ENCODE peak calls at places on chromosome 13, in ten cellular contexts. One of them, this sample, is unnamed. For H3K4me1, the result is how much of the 10 kb centered on the place peaks cover.

GRCh38 chr13:37369618-37370017 is 228.9 kb downstream of the POSTN start:
- DNase-seq in tibial artery: no peak
- DNase-seq in GM23338: no peak
- DNase-seq in esophagus muscularis mucosa: no peak
- DNase-seq in body of pancreas: no peak
- DNase-seq in aorta: no peak
- DNase-seq in fibroblast of lung: peak
- DNase-seq in GM23248: peak
- DNase-seq in A549: no peak
- DNase-seq in H1: no peak
- DNase-seq in this sample: no peak

GRCh38 chr13:107210216-107211010 is 642.5 kb upstream of the ARGLU1 start:
- DNase-seq in tibial artery: no peak
- DNase-seq in GM23338: no peak
- DNase-seq in esophagus muscularis mucosa: no peak
- DNase-seq in body of pancreas: no peak
- DNase-seq in aorta: no peak
- DNase-seq in fibroblast of lung: peak
- DNase-seq in GM23248: peak
- DNase-seq in A549: no peak
- DNase-seq in H1: no peak
- DNase-seq in this sample: peak

GRCh38 chr13:75507027-75508001 is 25.3 kb upstream of the TBC1D4 start:
- DNase-seq in tibial artery: no peak
- DNase-seq in GM23338: no peak
- DNase-seq in esophagus muscularis mucosa: no peak
- DNase-seq in body of pancreas: no peak
- DNase-seq in aorta: peak
- DNase-seq in fibroblast of lung: no peak
- DNase-seq in GM23248: no peak
- DNase-seq in A549: no peak
- DNase-seq in H1: no peak
- DNase-seq in this sample: peak

GRCh38 chr13:42906257-42906656 is 85.8 kb downstream of the EPSTI1 start:
- DNase-seq in tibial artery: no peak
- DNase-seq in GM23338: no peak
- DNase-seq in esophagus muscularis mucosa: no peak
- DNase-seq in body of pancreas: no peak
- DNase-seq in aorta: no peak
- DNase-seq in fibroblast of lung: no peak
- DNase-seq in GM23248: no peak
- DNase-seq in A549: no peak
- DNase-seq in H1: no peak
- DNase-seq in this sample: no peak

GRCh38 chr13:75468098-75468497 is 13.9 kb downstream of the TBC1D4 start:
- DNase-seq in tibial artery: no peak
- DNase-seq in GM23338: no peak
- DNase-seq in esophagus muscularis mucosa: no peak
- DNase-seq in body of pancreas: no peak
- DNase-seq in aorta: no peak
- DNase-seq in fibroblast of lung: peak
- DNase-seq in GM23248: peak
- DNase-seq in A549: no peak
- DNase-seq in H1: no peak
- DNase-seq in this sample: no peak

GRCh38 chr13:28313579-28313978 is 175.2 kb downstream of the PAN3 start:
- DNase-seq in tibial artery: no peak
- DNase-seq in GM23338: peak
- DNase-seq in esophagus muscularis mucosa: no peak
- DNase-seq in body of pancreas: no peak
- DNase-seq in aorta: no peak
- DNase-seq in fibroblast of lung: peak
- DNase-seq in GM23248: peak
- DNase-seq in A549: no peak
- DNase-seq in H1: no peak
- DNase-seq in this sample: no peak

GRCh38 chr13:84951128-84951527 is 848.1 kb downstream of the SLITRK6 start:
- DNase-seq in tibial artery: no peak
- DNase-seq in GM23338: no peak
- DNase-seq in esophagus muscularis mucosa: no peak
- DNase-seq in body of pancreas: no peak
- DNase-seq in aorta: no peak
- DNase-seq in fibroblast of lung: no peak
- DNase-seq in GM23248: no peak
- DNase-seq in A549: no peak
- DNase-seq in H1: no peak
- DNase-seq in this sample: no peak

GRCh38 chr13:58573742-58574141 is 942.2 kb downstream of the PCDH17 start:
- DNase-seq in tibial artery: no peak
- DNase-seq in GM23338: no peak
- DNase-seq in esophagus muscularis mucosa: no peak
- DNase-seq in body of pancreas: no peak
- DNase-seq in aorta: no peak
- DNase-seq in fibroblast of lung: no peak
- DNase-seq in GM23248: no peak
- DNase-seq in A549: no peak
- DNase-seq in H1: no peak
- DNase-seq in this sample: no peak

GRCh38 chr13:38348890-38349289 is 761 bp upstream of the UFM1 start:
- DNase-seq in tibial artery: no peak
- DNase-seq in GM23338: no peak
- DNase-seq in esophagus muscularis mucosa: no peak
- DNase-seq in body of pancreas: no peak
- DNase-seq in aorta: no peak
- DNase-seq in fibroblast of lung: peak
- DNase-seq in GM23248: peak
- DNase-seq in A549: no peak
- DNase-seq in H1: no peak
- DNase-seq in this sample: no peak

GRCh38 chr13:25733061-25733491 is 318.7 kb downstream of the SHISA2 start:
- DNase-seq in tibial artery: no peak
- DNase-seq in GM23338: no peak
- DNase-seq in esophagus muscularis mucosa: peak
- DNase-seq in body of pancreas: no peak
- DNase-seq in aorta: no peak
- DNase-seq in fibroblast of lung: peak
- DNase-seq in GM23248: no peak
- DNase-seq in A549: no peak
- DNase-seq in H1: no peak
- DNase-seq in this sample: no peak

GRCh38 chr13:96284971-96285370 is 195.1 kb downstream of the HS6ST3 start:
- DNase-seq in tibial artery: no peak
- DNase-seq in GM23338: no peak
- DNase-seq in esophagus muscularis mucosa: no peak
- DNase-seq in body of pancreas: no peak
- DNase-seq in aorta: no peak
- DNase-seq in fibroblast of lung: no peak
- DNase-seq in GM23248: no peak
- DNase-seq in A549: no peak
- DNase-seq in H1: no peak
- DNase-seq in this sample: no peak

GRCh38 chr13:112113851-112114250 is 46.9 kb downstream of the SOX1 start:
- DNase-seq in tibial artery: peak
- DNase-seq in GM23338: no peak
- DNase-seq in esophagus muscularis mucosa: no peak
- DNase-seq in body of pancreas: no peak
- DNase-seq in aorta: no peak
- DNase-seq in fibroblast of lung: no peak
- DNase-seq in GM23248: no peak
- DNase-seq in A549: no peak
- DNase-seq in H1: no peak
- DNase-seq in this sample: no peak

GRCh38 chr13:104015646-104016396 is 949.6 kb upstream of the SLC10A2 start:
- DNase-seq in tibial artery: no peak
- DNase-seq in GM23338: no peak
- DNase-seq in esophagus muscularis mucosa: no peak
- DNase-seq in body of pancreas: no peak
- DNase-seq in aorta: no peak
- DNase-seq in fibroblast of lung: peak
- DNase-seq in GM23248: no peak
- DNase-seq in A549: no peak
- DNase-seq in H1: no peak
- DNase-seq in this sample: no peak

GRCh38 chr13:40235160-40235796 is 431.2 kb downstream of the FOXO1 start:
- DNase-seq in tibial artery: no peak
- DNase-seq in GM23338: no peak
- DNase-seq in esophagus muscularis mucosa: no peak
- DNase-seq in body of pancreas: no peak
- DNase-seq in aorta: no peak
- DNase-seq in fibroblast of lung: no peak
- DNase-seq in GM23248: peak
- DNase-seq in A549: no peak
- DNase-seq in H1: no peak
- DNase-seq in this sample: peak
- H3K27ac ChIP-seq in tibial artery: peak
- H3K27ac ChIP-seq in GM23338: no peak
- H3K27ac ChIP-seq in esophagus muscularis mucosa: peak
- H3K27ac ChIP-seq in body of pancreas: no peak
- H3K27ac ChIP-seq in aorta: peak
- H3K27ac ChIP-seq in fibroblast of lung: no peak
- H3K27ac ChIP-seq in GM23248: no peak
- H3K27ac ChIP-seq in A549: no peak
- H3K27ac ChIP-seq in H1: no peak
- H3K27ac ChIP-seq in this sample: peak

DNA sequence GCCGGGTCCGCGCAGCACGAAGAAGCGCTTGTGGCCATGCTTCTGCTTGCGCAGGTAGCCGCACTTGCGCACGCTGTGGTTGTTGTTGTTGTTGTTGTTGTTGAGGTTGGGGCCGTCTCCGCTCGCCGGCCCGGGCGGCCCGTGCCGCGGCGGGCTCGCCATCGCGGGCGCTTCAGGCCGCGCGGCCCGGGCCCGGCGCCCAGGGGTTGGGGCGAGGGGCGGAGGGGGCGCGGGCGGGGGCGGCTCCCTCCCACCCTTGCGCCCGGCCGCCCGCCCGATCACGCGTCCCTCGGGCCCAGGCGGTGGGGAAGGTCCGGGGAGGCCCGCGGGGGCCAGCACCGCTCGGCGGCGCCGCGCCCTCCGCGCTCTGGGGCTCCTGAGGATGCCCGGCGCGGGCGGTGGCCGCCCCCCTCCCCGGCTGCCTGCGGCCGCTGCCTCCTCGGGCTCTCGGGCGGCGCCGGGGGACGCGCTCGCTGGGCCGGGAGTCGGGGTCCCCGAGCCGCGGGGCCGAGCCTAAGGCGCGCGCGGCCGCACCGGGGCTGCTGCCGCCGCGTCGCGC is 412 bp downstream of the IRS2 start:
- DNase-seq in tibial artery: no peak
- DNase-seq in GM23338: peak
- DNase-seq in esophagus muscularis mucosa: no peak
- DNase-seq in body of pancreas: peak
- DNase-seq in aorta: no peak
- DNase-seq in fibroblast of lung: no peak
- DNase-seq in GM23248: peak
- DNase-seq in A549: no peak
- DNase-seq in H1: no peak
- DNase-seq in this sample: no peak
- H3K4me3 ChIP-seq in tibial artery: peak
- H3K4me3 ChIP-seq in GM23338: peak
- H3K4me3 ChIP-seq in esophagus muscularis mucosa: peak
- H3K4me3 ChIP-seq in body of pancreas: peak
- H3K4me3 ChIP-seq in aorta: peak
- H3K4me3 ChIP-seq in fibroblast of lung: peak
- H3K4me3 ChIP-seq in GM23248: peak
- H3K4me3 ChIP-seq in A549: peak
- H3K4me3 ChIP-seq in H1: peak
- H3K4me3 ChIP-seq in this sample: peak

DNA sequence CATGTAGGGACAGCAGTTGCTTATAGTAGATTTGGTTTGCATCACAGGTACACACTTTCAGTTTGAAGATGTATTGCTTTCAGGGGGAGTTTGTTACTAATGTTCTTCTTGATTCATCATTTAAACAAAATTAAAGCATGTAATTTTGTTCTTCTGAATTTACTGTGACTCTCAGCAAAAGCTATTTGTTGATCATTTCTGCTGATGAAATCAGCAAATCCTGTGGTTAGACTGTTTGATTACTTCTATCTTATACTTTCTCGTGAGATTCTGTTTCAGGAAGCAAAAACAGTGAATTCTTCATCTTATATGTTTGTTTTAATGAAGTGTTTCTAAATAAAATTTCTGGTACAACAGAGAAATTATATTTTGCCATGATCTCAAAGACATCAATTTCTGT is 497.6 kb downstream of the GPC6 start:
- DNase-seq in tibial artery: no peak
- DNase-seq in GM23338: no peak
- DNase-seq in esophagus muscularis mucosa: no peak
- DNase-seq in body of pancreas: no peak
- DNase-seq in aorta: no peak
- DNase-seq in fibroblast of lung: no peak
- DNase-seq in GM23248: no peak
- DNase-seq in A549: no peak
- DNase-seq in H1: no peak
- DNase-seq in this sample: no peak
- H3K4me1 ChIP-seq in tibial artery: under half
- H3K4me1 ChIP-seq in GM23338: under half
- H3K4me1 ChIP-seq in esophagus muscularis mucosa: under half
- H3K4me1 ChIP-seq in body of pancreas: under half
- H3K4me1 ChIP-seq in aorta: under half
- H3K4me1 ChIP-seq in fibroblast of lung: under half
- H3K4me1 ChIP-seq in GM23248: under half
- H3K4me1 ChIP-seq in A549: under half
- H3K4me1 ChIP-seq in H1: under half
- H3K4me1 ChIP-seq in this sample: under half

GRCh38 chr13:95123726-95124125 is 177.5 kb downstream of the ABCC4 start:
- DNase-seq in tibial artery: no peak
- DNase-seq in GM23338: no peak
- DNase-seq in esophagus muscularis mucosa: no peak
- DNase-seq in body of pancreas: no peak
- DNase-seq in aorta: no peak
- DNase-seq in fibroblast of lung: no peak
- DNase-seq in GM23248: no peak
- DNase-seq in A549: peak
- DNase-seq in H1: no peak
- DNase-seq in this sample: no peak

GRCh38 chr13:95124959-95125358 is 176.3 kb downstream of the ABCC4 start:
- DNase-seq in tibial artery: no peak
- DNase-seq in GM23338: no peak
- DNase-seq in esophagus muscularis mucosa: no peak
- DNase-seq in body of pancreas: no peak
- DNase-seq in aorta: no peak
- DNase-seq in fibroblast of lung: no peak
- DNase-seq in GM23248: no peak
- DNase-seq in A549: no peak
- DNase-seq in H1: no peak
- DNase-seq in this sample: no peak

GRCh38 chr13:95133498-95133897 is 167.8 kb downstream of the ABCC4 start:
- DNase-seq in tibial artery: no peak
- DNase-seq in GM23338: no peak
- DNase-seq in esophagus muscularis mucosa: no peak
- DNase-seq in body of pancreas: no peak
- DNase-seq in aorta: no peak
- DNase-seq in fibroblast of lung: no peak
- DNase-seq in GM23248: no peak
- DNase-seq in A549: no peak
- DNase-seq in H1: no peak
- DNase-seq in this sample: no peak

GRCh38 chr13:95128045-95128643 is 173.1 kb downstream of the ABCC4 start:
- DNase-seq in tibial artery: no peak
- DNase-seq in GM23338: no peak
- DNase-seq in esophagus muscularis mucosa: no peak
- DNase-seq in body of pancreas: peak
- DNase-seq in aorta: no peak
- DNase-seq in fibroblast of lung: peak
- DNase-seq in GM23248: no peak
- DNase-seq in A549: peak
- DNase-seq in H1: no peak
- DNase-seq in this sample: no peak

GRCh38 chr13:95129004-95129403 is 172.2 kb downstream of the ABCC4 start:
- DNase-seq in tibial artery: no peak
- DNase-seq in GM23338: no peak
- DNase-seq in esophagus muscularis mucosa: no peak
- DNase-seq in body of pancreas: no peak
- DNase-seq in aorta: no peak
- DNase-seq in fibroblast of lung: no peak
- DNase-seq in GM23248: no peak
- DNase-seq in A549: no peak
- DNase-seq in H1: no peak
- DNase-seq in this sample: no peak
- H3K27ac ChIP-seq in tibial artery: no peak
- H3K27ac ChIP-seq in GM23338: no peak
- H3K27ac ChIP-seq in esophagus muscularis mucosa: no peak
- H3K27ac ChIP-seq in body of pancreas: no peak
- H3K27ac ChIP-seq in aorta: no peak
- H3K27ac ChIP-seq in fibroblast of lung: no peak
- H3K27ac ChIP-seq in GM23248: no peak
- H3K27ac ChIP-seq in A549: peak
- H3K27ac ChIP-seq in H1: no peak
- H3K27ac ChIP-seq in this sample: no peak

This sample was measured in SJCRH30.